ENCODE peak calls at places on chromosomes 13 and 19, in ten cellular contexts. H, R, L, D, K, Z, J, P, O and U are unnamed samples.

GRCh38 chr19:5333581-5334365 is 6.8 kb downstream of the PTPRS start:
- DNase-seq in H (no peak), R (no peak), L (no peak), D (no peak), K (no peak), Z (no peak), J (no peak), P (no peak), O (no peak), U (no peak)

GRCh38 chr13:72782717-72783116 is 784 bp downstream of the PIBF1 start:
- DNase-seq in H (peak; percentile 50), R (peak; percentile 12), L (no peak), D (no peak), K (no peak), Z (peak; percentile 2), J (no peak), P (no peak), O (no peak), U (no peak)

GRCh38 chr19:7869910-7870511 is 4.2 kb downstream of the PRR36 start:
- DNase-seq in H (no peak), R (peak; percentile 93), L (peak; percentile 87), D (peak; percentile 96), K (peak; percentile 56), Z (peak; percentile 81), J (peak; percentile 86), P (peak; percentile 79), O (peak; percentile 87), U (peak; percentile 84)

GRCh38 chr19:40630571-40631160 is 29.5 kb downstream of the LTBP4 start:
- DNase-seq in H (no peak), R (no peak), L (no peak), D (no peak), K (no peak), Z (no peak), J (no peak), P (no peak), O (no peak), U (no peak)

GRCh38 chr13:91308299-91308698 is 39.2 kb upstream of the MIR17HG start:
- DNase-seq in H (no peak), R (peak; percentile 19), L (peak; percentile 3), D (peak; percentile 60), K (no peak), Z (peak; percentile 31), J (no peak), P (no peak), O (no peak), U (no peak)

GRCh38 chr19:3095375-3096191 is 1.4 kb downstream of the GNA11 start:
- DNase-seq in H (no peak), R (no peak), L (peak; percentile 19), D (peak; percentile 92), K (no peak), Z (peak; percentile 88), J (no peak), P (no peak), O (peak; percentile 36), U (no peak)

GRCh38 chr19:20256606-20257005 is 89.6 kb downstream of the ZNF486 start:
- DNase-seq in H (no peak), R (no peak), L (no peak), D (no peak), K (no peak), Z (no peak), J (no peak), P (no peak), O (no peak), U (no peak)

GRCh38 chr19:15244808-15245207 is 12.6 kb upstream of the EPHX3 start:
- DNase-seq in H (no peak), R (no peak), L (no peak), D (no peak), K (no peak), Z (no peak), J (no peak), P (no peak), O (no peak), U (no peak)

GRCh38 chr13:31629085-31629785 is 110.1 kb upstream of the RXFP2 start:
- DNase-seq in H (peak; percentile 70), R (no peak), L (peak; percentile 6), D (no peak), K (no peak), Z (no peak), J (no peak), P (no peak), O (no peak), U (no peak)

GRCh38 chr19:39997595-39998216 is 846 bp downstream of the ZNF546 start:
- DNase-seq in H (peak; percentile 16), R (no peak), L (no peak), D (no peak), K (peak; percentile 26), Z (no peak), J (no peak), P (no peak), O (no peak), U (no peak)

GRCh38 chr13:51730927-51731326 is 73.0 kb downstream of the DHRS12 start:
- DNase-seq in H (no peak), R (no peak), L (no peak), D (no peak), K (no peak), Z (no peak), J (no peak), P (no peak), O (no peak), U (no peak)

GRCh38 chr19:10219678-10220077 is 11.5 kb downstream of the S1PR2 start:
- DNase-seq in H (peak; percentile 44), R (peak; percentile 22), L (peak; percentile 74), D (peak; percentile 87), K (peak; percentile 98), Z (peak; percentile 26), J (peak; percentile 68), P (no peak), O (no peak), U (no peak)

GRCh38 chr13:49185264-49185663 is 34.9 kb upstream of the MLNR start:
- DNase-seq in H (peak; percentile 2), R (no peak), L (peak; percentile 25), D (no peak), K (no peak), Z (no peak), J (no peak), P (no peak), O (no peak), U (no peak)

GRCh38 chr13:71515639-71516038 is 351.4 kb downstream of the DACH1 start:
- DNase-seq in H (no peak), R (no peak), L (no peak), D (no peak), K (no peak), Z (no peak), J (no peak), P (no peak), O (no peak), U (no peak)

GRCh38 chr13:46386426-46386995 is 541 bp downstream of the RUBCNL start:
- DNase-seq in H (no peak), R (peak; percentile 64), L (no peak), D (peak; percentile 50), K (no peak), Z (peak; percentile 44), J (no peak), P (no peak), O (no peak), U (no peak)

GRCh38 chr13:30446122-30446500 is 19.6 kb downstream of the HMGB1 start:
- DNase-seq in H (no peak), R (no peak), L (no peak), D (peak; percentile 55), K (no peak), Z (peak; percentile 40), J (no peak), P (no peak), O (no peak), U (no peak)

GRCh38 chr19:39335168-39335567 is 675 bp downstream of the GMFG start:
- DNase-seq in H (no peak), R (no peak), L (no peak), D (no peak), K (no peak), Z (no peak), J (no peak), P (no peak), O (peak; percentile 68), U (no peak)

GRCh38 chr19:37936166-37936565 is 29.2 kb downstream of the SIPA1L3 start:
- DNase-seq in H (no peak), R (no peak), L (no peak), D (no peak), K (no peak), Z (no peak), J (no peak), P (no peak), O (no peak), U (no peak)
- TF ChIP-seq EZH2 in H (no peak), R (no peak), L (no peak), D (no peak), K (no peak), Z (no peak), J (no peak), P (no peak), O (no peak), U (no peak)

GRCh38 chr13:36131215-36131930 is at the start of gene DCLK1:
- DNase-seq in H (peak; percentile 43), R (peak; percentile 68), L (no peak), D (peak; percentile 87), K (no peak), Z (peak; percentile 85), J (no peak), P (no peak), O (no peak), U (no peak)
- TF ChIP-seq EZH2 in H (peak; percentile 36), R (no peak), L (no peak), D (no peak), K (no peak), Z (no peak), J (peak; percentile 42), P (no peak), O (no peak), U (no peak)

DNA sequence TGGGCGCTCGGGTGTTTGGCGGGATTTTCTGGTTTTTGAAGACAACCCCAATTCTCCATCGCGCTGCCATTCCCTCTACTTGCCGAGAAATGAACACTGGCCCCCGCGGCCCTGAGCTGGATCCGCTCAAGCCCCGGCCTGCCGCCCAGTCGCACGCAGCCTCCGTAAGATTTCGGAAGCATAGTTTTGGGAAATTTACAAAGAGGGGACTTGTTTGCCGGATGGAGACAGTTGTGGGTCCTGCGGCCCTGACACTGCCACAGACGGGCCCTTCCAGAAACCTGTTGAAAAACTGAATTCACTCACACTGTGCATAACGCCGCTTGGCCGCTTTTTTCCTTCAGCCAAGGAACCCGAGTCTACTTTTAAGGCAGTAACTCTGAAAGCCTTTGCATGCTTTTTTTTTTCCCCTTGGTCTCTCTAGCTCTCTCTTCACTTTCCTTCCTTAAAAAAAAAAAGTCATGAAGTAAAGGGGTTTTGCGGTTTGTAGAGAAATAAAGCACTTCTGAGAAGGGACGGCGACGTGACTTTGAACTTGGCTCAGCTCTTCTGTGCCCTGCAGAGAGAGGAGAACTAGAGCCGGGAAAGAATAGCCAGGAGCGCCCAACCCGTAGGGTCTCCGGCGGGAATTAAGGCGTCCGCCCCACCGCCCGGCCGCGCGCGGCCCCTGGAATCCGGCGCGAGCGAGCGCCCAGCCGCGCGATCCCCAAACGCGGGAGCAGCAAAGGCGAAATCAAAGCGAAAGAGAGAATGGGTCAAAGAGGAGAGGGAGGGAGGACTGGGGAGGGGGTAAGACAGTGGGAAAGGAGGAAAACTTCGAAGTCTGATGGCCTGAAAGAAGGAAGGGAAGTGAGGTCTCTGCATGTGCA is 3.4 kb upstream of the ZIC2 start:
- DNase-seq in H (no peak), R (no peak), L (no peak), D (peak; percentile 82), K (no peak), Z (peak; percentile 84), J (no peak), P (no peak), O (peak; percentile 59), U (no peak)
- TF ChIP-seq EZH2 in H (peak; percentile 43), R (no peak), L (no peak), D (peak; percentile 71), K (no peak), Z (peak; percentile 55), J (no peak), P (no peak), O (peak; percentile 17), U (no peak)

GRCh38 chr19:35141627-35142401 is 1.2 kb upstream of the FXYD7 start:
- DNase-seq in H (peak; percentile 22), R (no peak), L (no peak), D (no peak), K (no peak), Z (peak; percentile 42), J (no peak), P (no peak), O (no peak), U (no peak)
- TF ChIP-seq EZH2 in H (no peak), R (no peak), L (no peak), D (no peak), K (no peak), Z (no peak), J (no peak), P (no peak), O (no peak), U (no peak)